ENCODE peak calls at places on chromosomes 12 and 14, in six cellular contexts. P, K, N, O, G and Y are unnamed samples.

GRCh38 chr14:57833304-57833703 is 32.6 kb downstream of the SLC35F4 start:
- DNase-seq in P (no peak), K (peak), N (peak), O (no peak), G (no peak), Y (peak)

GRCh38 chr12:56206373-56207166 is 15.2 kb downstream of the RNF41 start:
- DNase-seq in P (peak), K (peak), N (peak), O (peak), G (peak), Y (peak)

GRCh38 chr14:61699092-61699491 is 3.8 kb downstream of the HIF1A start:
- DNase-seq in P (no peak), K (no peak), N (no peak), O (no peak), G (no peak), Y (no peak)

GRCh38 chr14:65472189-65472588 is 59.7 kb downstream of the FUT8 start:
- DNase-seq in P (no peak), K (no peak), N (no peak), O (peak), G (no peak), Y (no peak)

GRCh38 chr12:65948320-65949008 is 124.2 kb downstream of the HMGA2 start:
- DNase-seq in P (no peak), K (peak), N (peak), O (no peak), G (peak), Y (peak)

GRCh38 chr14:93936245-93936644 is 9.1 kb downstream of the FAM181A start:
- DNase-seq in P (no peak), K (no peak), N (peak), O (peak), G (no peak), Y (peak)

GRCh38 chr14:36817071-36817930 is 155.6 kb downstream of the PAX9 start:
- DNase-seq in P (no peak), K (no peak), N (no peak), O (no peak), G (no peak), Y (no peak)

GRCh38 chr12:91778938-91779400 is 366.7 kb downstream of the BTG1 start:
- DNase-seq in P (peak), K (peak), N (peak), O (no peak), G (peak), Y (peak)

GRCh38 chr12:13177896-13178295 is 18.6 kb upstream of the EMP1 start:
- DNase-seq in P (no peak), K (no peak), N (no peak), O (no peak), G (no peak), Y (no peak)

GRCh38 chr14:89384023-89384422 is 33.0 kb downstream of the FOXN3 start:
- DNase-seq in P (no peak), K (no peak), N (no peak), O (no peak), G (no peak), Y (no peak)

GRCh38 chr12:107351716-107352115 is 258.4 kb upstream of the CRY1 start:
- DNase-seq in P (no peak), K (no peak), N (peak), O (no peak), G (no peak), Y (peak)

GRCh38 chr12:96981053-96981452 is 74.0 kb downstream of the NEDD1 start:
- DNase-seq in P (no peak), K (peak), N (peak), O (no peak), G (peak), Y (peak)

GRCh38 chr14:24701031-24701430 is 67.0 kb upstream of the GZMB start:
- DNase-seq in P (no peak), K (no peak), N (no peak), O (no peak), G (no peak), Y (no peak)

GRCh38 chr12:103036581-103037214 is 79.2 kb downstream of the ASCL1 start:
- DNase-seq in P (no peak), K (no peak), N (no peak), O (no peak), G (no peak), Y (no peak)

GRCh38 chr14:45251912-45252311 is 1.1 kb downstream of the MIS18BP1 start:
- DNase-seq in P (peak), K (peak), N (peak), O (no peak), G (peak), Y (peak)

GRCh38 chr14:103746706-103747105 is 31.1 kb downstream of the ZFYVE21 start:
- DNase-seq in P (no peak), K (no peak), N (no peak), O (no peak), G (no peak), Y (peak)

GRCh38 chr12:53300187-53300586 is 692 bp downstream of the MYG1 start:
- DNase-seq in P (no peak), K (peak), N (peak), O (no peak), G (peak), Y (no peak)

GRCh38 chr12:122975790-122976647 is 975 bp downstream of the OGFOD2 start:
- DNase-seq in P (no peak), K (no peak), N (no peak), O (no peak), G (peak), Y (no peak)

GRCh38 chr14:59333235-59333634 is 131.9 kb downstream of the GPR135 start:
- DNase-seq in P (no peak), K (no peak), N (no peak), O (no peak), G (no peak), Y (no peak)

GRCh38 chr14:92527724-92528123 is 14.1 kb downstream of the RIN3 start:
- DNase-seq in P (no peak), K (peak), N (no peak), O (no peak), G (no peak), Y (no peak)

GRCh38 chr12:104485651-104486341 is 29.0 kb downstream of the CHST11 start:
- DNase-seq in P (no peak), K (no peak), N (no peak), O (no peak), G (no peak), Y (no peak)

GRCh38 chr12:12172106-12172511 is 94.7 kb downstream of the LRP6 start:
- DNase-seq in P (peak), K (peak), N (peak), O (no peak), G (peak), Y (peak)

GRCh38 chr12:132506328-132506727 is 16.4 kb downstream of the FBRSL1 start:
- DNase-seq in P (no peak), K (no peak), N (no peak), O (no peak), G (no peak), Y (no peak)
- H3K9ac ChIP-seq in P (no peak), K (no peak), N (no peak), O (no peak), G (no peak), Y (no peak)

DNA sequence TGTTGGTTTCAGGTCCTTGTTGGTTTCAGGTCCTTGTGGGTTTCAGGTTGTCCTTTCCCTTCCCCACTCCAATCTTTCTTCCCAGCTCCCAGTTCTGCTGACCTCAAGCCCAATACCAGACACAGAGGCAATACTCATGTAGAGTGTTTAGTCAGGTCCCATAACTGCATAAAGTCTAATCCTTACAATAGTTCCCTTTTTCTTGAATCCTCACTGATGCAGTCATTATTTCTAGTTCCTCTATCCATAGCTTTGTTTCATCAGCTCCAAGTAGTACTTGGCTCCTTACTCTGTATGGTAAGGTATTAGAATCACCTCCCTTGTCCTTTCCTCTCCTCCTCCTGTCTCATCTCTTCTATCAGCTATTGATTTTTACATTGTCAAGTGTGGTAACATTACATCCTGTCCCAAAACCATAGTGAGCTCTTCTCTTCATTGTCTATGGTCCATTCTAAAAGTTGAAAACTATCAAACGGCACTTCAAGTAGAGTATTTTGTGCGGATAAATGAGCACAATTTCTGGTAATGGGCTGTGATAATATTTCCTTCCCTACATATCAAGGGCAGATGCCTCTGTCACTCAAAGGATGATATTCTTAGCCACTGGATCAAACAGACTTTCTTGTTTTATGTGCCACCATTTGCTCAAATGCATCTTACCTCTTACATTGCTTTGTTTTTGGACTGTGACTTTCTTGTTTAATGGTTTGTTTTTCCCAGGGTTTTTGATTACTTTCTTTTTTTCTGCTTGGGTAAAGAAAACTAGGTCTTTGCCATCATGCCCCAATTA is 57.2 kb upstream of the JDP2 start:
- DNase-seq in P (no peak), K (no peak), N (no peak), O (no peak), G (no peak), Y (no peak)
- H3K9ac ChIP-seq in P (no peak), K (no peak), N (no peak), O (no peak), G (no peak), Y (no peak)

GRCh38 chr14:23565626-23566025 is 2.0 kb downstream of the AP1G2 start:
- DNase-seq in P (no peak), K (no peak), N (no peak), O (no peak), G (no peak), Y (no peak)
- H3K9ac ChIP-seq in P (no peak), K (no peak), N (no peak), O (no peak), G (no peak), Y (no peak)

GRCh38 chr14:79279645-79280399 is 931.5 kb downstream of the DIO2 start:
- DNase-seq in P (no peak), K (peak), N (peak), O (peak), G (no peak), Y (peak)
- H3K9ac ChIP-seq in P (no peak), K (no peak), N (no peak), O (no peak), G (peak), Y (peak)